ENCODE peak calls at places on chromosome 21, in six cellular contexts. E is activated CD4-positive, alpha-beta T cell treated with anti-CD3 and anti-CD28 coated beads, Interleukin-2, amount 10 ng/mL, durations not matched to agents 7 days and 5 days; V is central memory CD4-positive, alpha-beta T cell; M is cardiac fibroblast; I is tibial nerve; P is AG08396. R is an unnamed sample.

GRCh38 chr21:46180079-46180722 is 4.1 kb downstream of the SPATC1L start:
- DNase-seq in M (no peak), E (no peak), V (no peak), I (no peak), P (no peak), R (no peak)

GRCh38 chr21:30986966-30987365 is 51.3 kb downstream of the KRTAP19-8 start:
- DNase-seq in V (no peak), M (no peak), E (no peak), P (no peak), I (no peak), R (no peak)

GRCh38 chr21:35291963-35292627 is 243.0 kb upstream of the RUNX1 start:
- DNase-seq in I (no peak), P (no peak), M (no peak), V (no peak), E (no peak), R (no peak)

GRCh38 chr21:35046223-35046690 is 2.8 kb downstream of the RUNX1 start:
- DNase-seq in E (no peak), M (no peak), V (no peak), P (no peak), I (no peak), R (no peak)

GRCh38 chr21:45470087-45470515 is 65.1 kb downstream of the COL18A1 start:
- DNase-seq in I (no peak), V (no peak), M (no peak), E (no peak), P (no peak), R (peak; percentile 14)

GRCh38 chr21:32387151-32387550 is 5.7 kb downstream of the URB1 start:
- DNase-seq in M (no peak), P (no peak), E (no peak), V (no peak), I (no peak), R (no peak)

GRCh38 chr21:36860736-36861594 is 105.5 kb downstream of the HLCS start:
- DNase-seq in E (no peak), P (peak; percentile 53), M (peak; percentile 91), V (no peak), I (no peak), R (no peak)

GRCh38 chr21:27079807-27080206 is 112.9 kb upstream of the ADAMTS5 start:
- DNase-seq in V (no peak), I (no peak), E (no peak), P (no peak), M (no peak), R (no peak)

GRCh38 chr21:15243356-15243755 is 178.6 kb upstream of the NRIP1 start:
- DNase-seq in E (no peak), V (no peak), P (no peak), M (no peak), I (no peak), R (no peak)

GRCh38 chr21:35051287-35051818 is 2.3 kb upstream of the RUNX1 start:
- DNase-seq in M (peak; percentile 91), E (peak; percentile 86), I (peak; percentile 62), P (peak; percentile 66), V (peak; percentile 83), R (peak; percentile 95)

GRCh38 chr21:46599251-46599572 is 5.7 kb downstream of the S100B start:
- DNase-seq in I (peak; percentile 33), P (peak; percentile 95), M (peak; percentile 94), V (no peak), E (no peak), R (peak; percentile 49)

GRCh38 chr21:35258521-35258920 is 209.4 kb upstream of the RUNX1 start:
- DNase-seq in V (no peak), M (no peak), I (no peak), E (no peak), P (no peak), R (no peak)

GRCh38 chr21:23837564-23837963 is 1769.7 kb downstream of the MRPL39 start:
- DNase-seq in E (no peak), P (no peak), I (no peak), M (no peak), V (no peak), R (no peak)

GRCh38 chr21:44279621-44280260 is 5.9 kb upstream of the AIRE start:
- DNase-seq in V (no peak), E (no peak), I (no peak), M (no peak), P (no peak), R (peak; percentile 27)

GRCh38 chr21:21286170-21286798 is 288.1 kb downstream of the NCAM2 start:
- DNase-seq in E (no peak), I (no peak), M (no peak), P (no peak), V (no peak), R (no peak)

R was measured in right cardiac atrium.